ENCODE peak calls at places on chromosomes 3 and 15, in four cellular contexts. One of them, this sample, is unnamed.

GRCh38 chr15:45499426-45499825 is 23.1 kb downstream of the SLC30A4 start:
- DNase-seq in CD4-positive, CD25-positive, alpha-beta regulatory T cell: no peak
- DNase-seq in AG10803: peak; percentile 43
- DNase-seq in colonic mucosa: no peak
- DNase-seq in this sample: no peak

GRCh38 chr3:22319446-22319845 is 568.4 kb upstream of the ZNF385D start:
- DNase-seq in CD4-positive, CD25-positive, alpha-beta regulatory T cell: no peak
- DNase-seq in AG10803: no peak
- DNase-seq in colonic mucosa: no peak
- DNase-seq in this sample: no peak

GRCh38 chr15:61205427-61205826 is 23.7 kb downstream of the RORA start:
- DNase-seq in colonic mucosa: no peak
- DNase-seq in CD4-positive, CD25-positive, alpha-beta regulatory T cell: no peak
- DNase-seq in AG10803: peak; percentile 57
- DNase-seq in this sample: no peak

GRCh38 chr3:23202203-23202920 is 765 bp upstream of the UBE2E2 start:
- DNase-seq in AG10803: peak; percentile 32
- DNase-seq in colonic mucosa: peak; percentile 41
- DNase-seq in CD4-positive, CD25-positive, alpha-beta regulatory T cell: no peak
- DNase-seq in this sample: no peak

GRCh38 chr3:170420307-170420821 is 1.7 kb downstream of the CLDN11 start:
- DNase-seq in AG10803: peak; percentile 44
- DNase-seq in CD4-positive, CD25-positive, alpha-beta regulatory T cell: no peak
- DNase-seq in colonic mucosa: no peak
- DNase-seq in this sample: no peak

GRCh38 chr15:66638377-66638776 is 63.7 kb upstream of the SMAD6 start:
- DNase-seq in colonic mucosa: no peak
- DNase-seq in AG10803: no peak
- DNase-seq in CD4-positive, CD25-positive, alpha-beta regulatory T cell: no peak
- DNase-seq in this sample: peak; percentile 33

GRCh38 chr3:49916686-49917085 is 12.9 kb downstream of the MON1A start:
- DNase-seq in AG10803: peak; percentile 83
- DNase-seq in CD4-positive, CD25-positive, alpha-beta regulatory T cell: no peak
- DNase-seq in colonic mucosa: no peak
- DNase-seq in this sample: no peak

GRCh38 chr3:53169045-53169831 is 8.2 kb downstream of the PRKCD start:
- DNase-seq in CD4-positive, CD25-positive, alpha-beta regulatory T cell: no peak
- DNase-seq in colonic mucosa: no peak
- DNase-seq in AG10803: no peak
- DNase-seq in this sample: no peak

GRCh38 chr15:25728816-25729215 is 134.3 kb downstream of the ATP10A start:
- DNase-seq in CD4-positive, CD25-positive, alpha-beta regulatory T cell: no peak
- DNase-seq in colonic mucosa: no peak
- DNase-seq in AG10803: no peak
- DNase-seq in this sample: no peak

GRCh38 chr3:138188013-138188352 is 882 bp downstream of the ARMC8 start:
- DNase-seq in colonic mucosa: no peak
- DNase-seq in CD4-positive, CD25-positive, alpha-beta regulatory T cell: no peak
- DNase-seq in AG10803: no peak
- DNase-seq in this sample: no peak

GRCh38 chr3:61734980-61735731 is 173.8 kb downstream of the PTPRG start:
- DNase-seq in AG10803: no peak
- DNase-seq in CD4-positive, CD25-positive, alpha-beta regulatory T cell: no peak
- DNase-seq in colonic mucosa: no peak
- DNase-seq in this sample: no peak

GRCh38 chr15:51048308-51048707 is 46.4 kb downstream of the TNFAIP8L3 start:
- DNase-seq in CD4-positive, CD25-positive, alpha-beta regulatory T cell: no peak
- DNase-seq in colonic mucosa: no peak
- DNase-seq in AG10803: no peak
- DNase-seq in this sample: no peak

GRCh38 chr15:100682468-100682867 is 80.1 kb downstream of the ASB7 start:
- DNase-seq in CD4-positive, CD25-positive, alpha-beta regulatory T cell: no peak
- DNase-seq in AG10803: no peak
- DNase-seq in colonic mucosa: no peak
- DNase-seq in this sample: no peak

GRCh38 chr15:43873651-43874050 is 46.8 kb downstream of the WDR76 start:
- DNase-seq in colonic mucosa: no peak
- DNase-seq in AG10803: no peak
- DNase-seq in CD4-positive, CD25-positive, alpha-beta regulatory T cell: no peak
- DNase-seq in this sample: no peak

GRCh38 chr15:96353931-96354730 is 23.6 kb downstream of the NR2F2 start:
- DNase-seq in AG10803: no peak
- DNase-seq in CD4-positive, CD25-positive, alpha-beta regulatory T cell: no peak
- DNase-seq in colonic mucosa: no peak
- DNase-seq in this sample: no peak

GRCh38 chr3:88334187-88334868 is 184.6 kb downstream of the C3orf38 start:
- DNase-seq in colonic mucosa: no peak
- DNase-seq in AG10803: no peak
- DNase-seq in CD4-positive, CD25-positive, alpha-beta regulatory T cell: no peak
- DNase-seq in this sample: no peak

GRCh38 chr15:72728821-72729220 is 42.8 kb downstream of the BBS4 start:
- DNase-seq in AG10803: no peak
- DNase-seq in colonic mucosa: no peak
- DNase-seq in CD4-positive, CD25-positive, alpha-beta regulatory T cell: no peak
- DNase-seq in this sample: no peak

GRCh38 chr3:52781741-52782140 is 4.3 kb downstream of the ITIH1 start:
- DNase-seq in CD4-positive, CD25-positive, alpha-beta regulatory T cell: no peak
- DNase-seq in AG10803: no peak
- DNase-seq in colonic mucosa: no peak
- DNase-seq in this sample: no peak

GRCh38 chr3:100556656-100557310 is 52.6 kb upstream of the ADGRG7 start:
- DNase-seq in AG10803: peak; percentile 69
- DNase-seq in CD4-positive, CD25-positive, alpha-beta regulatory T cell: no peak
- DNase-seq in colonic mucosa: no peak
- DNase-seq in this sample: no peak

GRCh38 chr15:96626936-96627577 is 296.6 kb downstream of the NR2F2 start:
- DNase-seq in colonic mucosa: no peak
- DNase-seq in CD4-positive, CD25-positive, alpha-beta regulatory T cell: no peak
- DNase-seq in AG10803: no peak
- DNase-seq in this sample: no peak

GRCh38 chr3:57961828-57962447 is 46.3 kb upstream of the FLNB start:
- DNase-seq in CD4-positive, CD25-positive, alpha-beta regulatory T cell: no peak
- DNase-seq in AG10803: peak; percentile 52
- DNase-seq in colonic mucosa: no peak
- DNase-seq in this sample: peak; percentile 58

GRCh38 chr3:176430244-176430893 is 766.9 kb downstream of the TBL1XR1 start:
- DNase-seq in AG10803: peak; percentile 67
- DNase-seq in CD4-positive, CD25-positive, alpha-beta regulatory T cell: no peak
- DNase-seq in colonic mucosa: no peak
- DNase-seq in this sample: peak; percentile 22

GRCh38 chr3:11290743-11291680 is 18.8 kb downstream of the ATG7 start:
- DNase-seq in colonic mucosa: no peak
- DNase-seq in CD4-positive, CD25-positive, alpha-beta regulatory T cell: peak; percentile 53
- DNase-seq in AG10803: peak; percentile 34
- DNase-seq in this sample: peak; percentile 91

GRCh38 chr15:95446854-95447253 is 883.6 kb upstream of the NR2F2 start:
- DNase-seq in CD4-positive, CD25-positive, alpha-beta regulatory T cell: peak; percentile 49
- DNase-seq in AG10803: no peak
- DNase-seq in colonic mucosa: no peak
- DNase-seq in this sample: peak; percentile 91

DNA sequence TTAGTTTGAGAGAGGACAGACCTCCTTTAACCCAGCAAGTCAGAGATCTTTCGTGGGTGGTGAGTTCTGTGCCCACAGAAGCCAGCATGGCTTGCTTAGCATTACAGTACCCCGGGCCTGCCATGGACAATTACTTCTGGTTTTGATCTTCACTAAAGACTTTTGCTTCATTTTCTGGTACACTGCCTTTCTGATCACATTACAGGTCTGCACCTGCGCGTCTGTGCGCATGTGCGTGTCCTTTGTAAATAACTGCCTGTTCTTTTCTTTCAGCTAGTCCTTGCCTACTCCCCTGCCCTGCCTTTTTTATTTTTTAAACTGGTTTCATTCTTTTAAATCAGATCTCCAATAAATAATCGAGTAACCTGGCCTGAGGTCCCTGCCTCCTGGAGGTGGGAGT is 57.1 kb upstream of the CMTM8 start:
- DNase-seq in colonic mucosa: no peak
- DNase-seq in CD4-positive, CD25-positive, alpha-beta regulatory T cell: no peak
- DNase-seq in AG10803: no peak
- DNase-seq in this sample: no peak
- H3K4me3 ChIP-seq in colonic mucosa: no peak overlapping the region
- H3K4me3 ChIP-seq in CD4-positive, CD25-positive, alpha-beta regulatory T cell: no peak overlapping the region
- H3K4me3 ChIP-seq in AG10803: no peak overlapping the region
- H3K4me3 ChIP-seq in this sample: no peak overlapping the region

DNA sequence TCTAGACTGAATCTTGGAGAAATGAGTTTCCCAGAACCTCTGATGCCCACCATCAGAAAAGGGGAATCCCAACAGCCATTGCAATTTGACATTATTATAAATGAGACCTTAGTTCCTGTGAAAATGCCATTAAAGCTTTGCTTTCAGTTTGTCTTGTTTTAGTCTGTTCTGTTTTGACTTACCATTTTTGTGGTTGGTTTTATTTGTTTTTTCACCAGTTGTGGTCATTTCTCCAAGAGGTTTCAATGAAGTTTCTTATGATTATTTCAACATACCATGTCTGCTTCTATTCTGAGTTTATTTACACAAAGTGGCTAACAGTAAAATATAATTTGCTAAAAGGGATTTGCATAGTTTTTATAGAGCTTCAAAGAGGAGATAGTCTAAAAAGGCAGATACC is 175.0 kb upstream of the MCTP2 start:
- DNase-seq in colonic mucosa: no peak
- DNase-seq in AG10803: peak; percentile 74
- DNase-seq in CD4-positive, CD25-positive, alpha-beta regulatory T cell: no peak
- DNase-seq in this sample: no peak
- H3K4me3 ChIP-seq in colonic mucosa: no peak overlapping the region
- H3K4me3 ChIP-seq in AG10803: no peak overlapping the region
- H3K4me3 ChIP-seq in CD4-positive, CD25-positive, alpha-beta regulatory T cell: no peak overlapping the region
- H3K4me3 ChIP-seq in this sample: no peak overlapping the region

DNA sequence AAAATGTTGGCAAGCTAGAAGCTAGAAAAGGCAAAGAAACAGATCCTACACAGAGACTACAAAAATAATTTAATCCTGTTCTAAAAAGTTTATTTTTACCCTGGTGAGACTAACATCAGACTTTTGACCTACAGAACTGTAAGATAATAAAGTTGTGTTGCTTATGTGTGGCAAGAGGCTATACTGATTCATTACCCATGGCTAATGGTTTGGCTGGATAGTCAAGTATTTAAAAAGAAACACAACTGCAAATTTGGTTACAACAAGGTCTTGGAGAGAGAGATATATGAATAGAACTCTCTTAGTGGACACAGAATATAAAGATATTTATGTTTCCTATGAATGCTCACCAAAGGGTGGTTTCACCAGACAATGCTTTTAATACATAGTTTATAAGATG is 364.2 kb upstream of the PLSCR5 start:
- DNase-seq in colonic mucosa: no peak
- DNase-seq in AG10803: peak; percentile 83
- DNase-seq in CD4-positive, CD25-positive, alpha-beta regulatory T cell: no peak
- DNase-seq in this sample: no peak
- H3K4me3 ChIP-seq in colonic mucosa: no peak overlapping the region
- H3K4me3 ChIP-seq in AG10803: no peak overlapping the region
- H3K4me3 ChIP-seq in CD4-positive, CD25-positive, alpha-beta regulatory T cell: no peak overlapping the region
- H3K4me3 ChIP-seq in this sample: no peak overlapping the region

GRCh38 chr3:183242431-183242830 is 10.6 kb upstream of the B3GNT5 start:
- DNase-seq in colonic mucosa: no peak
- DNase-seq in AG10803: no peak
- DNase-seq in CD4-positive, CD25-positive, alpha-beta regulatory T cell: no peak
- DNase-seq in this sample: no peak
- H3K4me3 ChIP-seq in colonic mucosa: no peak overlapping the region
- H3K4me3 ChIP-seq in AG10803: no peak overlapping the region
- H3K4me3 ChIP-seq in CD4-positive, CD25-positive, alpha-beta regulatory T cell: no peak overlapping the region
- H3K4me3 ChIP-seq in this sample: no peak overlapping the region

GRCh38 chr15:22980189-22981136 is at the start of gene CYFIP1:
- DNase-seq in AG10803: peak; percentile 82
- DNase-seq in colonic mucosa: peak; percentile 91
- DNase-seq in CD4-positive, CD25-positive, alpha-beta regulatory T cell: no peak
- DNase-seq in this sample: no peak

GRCh38 chr15:22979069-22979698 is 984 bp downstream of the CYFIP1 start:
- DNase-seq in colonic mucosa: peak; percentile 80
- DNase-seq in AG10803: peak; percentile 51
- DNase-seq in CD4-positive, CD25-positive, alpha-beta regulatory T cell: peak; percentile 5
- DNase-seq in this sample: no peak

GRCh38 chr15:22978691-22979068 is 1.5 kb downstream of the CYFIP1 start:
- DNase-seq in CD4-positive, CD25-positive, alpha-beta regulatory T cell: no peak
- DNase-seq in colonic mucosa: no peak
- DNase-seq in AG10803: no peak
- DNase-seq in this sample: no peak

GRCh38 chr15:22979699-22980188 is 424 bp downstream of the CYFIP1 start:
- DNase-seq in colonic mucosa: peak; percentile 40
- DNase-seq in AG10803: no peak
- DNase-seq in CD4-positive, CD25-positive, alpha-beta regulatory T cell: peak; percentile 2
- DNase-seq in this sample: no peak

DNA sequence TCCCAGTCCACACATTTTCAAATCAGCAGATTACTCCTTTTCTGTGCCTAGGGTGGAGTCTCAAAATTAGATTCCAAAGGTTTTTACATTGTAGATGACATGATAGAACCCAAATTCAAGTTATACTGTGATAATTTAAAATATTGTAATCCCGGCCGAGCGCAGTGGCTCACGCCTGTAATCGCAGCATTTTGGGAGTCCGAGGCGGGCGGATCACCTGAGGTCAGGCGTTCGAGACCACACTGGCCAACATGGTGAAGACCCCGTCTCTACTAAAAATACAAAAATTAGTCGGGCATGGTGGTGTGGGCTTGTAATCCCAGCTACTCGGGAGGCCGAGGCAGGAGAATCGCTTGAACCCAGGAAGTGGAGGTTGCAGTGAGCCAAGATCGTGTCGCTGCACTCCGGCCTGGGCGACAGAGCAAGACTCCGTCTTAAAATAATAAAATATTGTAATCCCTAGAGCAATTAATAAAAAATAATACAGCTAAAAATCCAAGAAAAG is 1.2 kb upstream of the CYFIP1 start:
- DNase-seq in colonic mucosa: no peak
- DNase-seq in CD4-positive, CD25-positive, alpha-beta regulatory T cell: no peak
- DNase-seq in AG10803: no peak
- DNase-seq in this sample: no peak
- H3K4me3 ChIP-seq in colonic mucosa: peak overlapping the region; percentile 85
- H3K4me3 ChIP-seq in CD4-positive, CD25-positive, alpha-beta regulatory T cell: no peak overlapping the region
- H3K4me3 ChIP-seq in AG10803: peak overlapping the region; percentile 93
- H3K4me3 ChIP-seq in this sample: no peak overlapping the region

This sample was measured in Jurkat, Clone E6-1.